ENCODE peak calls at places on chromosome 7, in nine cellular contexts. I is A549, R is progenitor cell of endocrine pancreas, N is HCT116, P is lower leg skin, J is astrocyte of the spinal cord, V is heart right ventricle, Y is pancreas, K is heart left ventricle. O is an unnamed sample.

GRCh38 chr7:105596866-105597265 is 15.6 kb upstream of the EFCAB10 start:
- DNase-seq in N (no peak), R (no peak), Y (no peak), I (no peak), J (no peak), P (no peak), K (no peak), V (no peak), O (no peak)

GRCh38 chr7:138164804-138165203 is 88.5 kb downstream of the AKR1D1 start:
- DNase-seq in Y (no peak), R (no peak), V (no peak), J (no peak), N (no peak), P (no peak), K (no peak), I (peak), O (no peak)

GRCh38 chr7:155213385-155213784 is 84.3 kb upstream of the INSIG1 start:
- DNase-seq in I (peak), K (no peak), R (no peak), N (no peak), P (no peak), V (no peak), Y (no peak), J (peak), O (no peak)

GRCh38 chr7:106294334-106294733 is 9.6 kb upstream of the NAMPT start:
- DNase-seq in K (no peak), V (no peak), N (no peak), I (no peak), P (no peak), J (no peak), R (no peak), Y (no peak), O (no peak)

GRCh38 chr7:55325371-55325792 is 39.8 kb upstream of the LANCL2 start:
- DNase-seq in N (no peak), R (no peak), J (peak), P (peak), I (no peak), K (peak), V (peak), Y (no peak), O (no peak)

GRCh38 chr7:51789494-51789893 is 472.9 kb upstream of the COBL start:
- DNase-seq in V (no peak), Y (no peak), P (no peak), N (no peak), J (no peak), R (no peak), I (no peak), K (no peak), O (no peak)

GRCh38 chr7:146892151-146892550 is 775.5 kb downstream of the CNTNAP2 start:
- DNase-seq in Y (no peak), N (no peak), P (no peak), V (no peak), K (no peak), J (no peak), R (no peak), I (no peak), O (no peak)

GRCh38 chr7:83798489-83798888 is 149.6 kb upstream of the SEMA3E start:
- DNase-seq in K (no peak), J (no peak), N (no peak), I (no peak), V (no peak), P (no peak), R (no peak), Y (no peak), O (no peak)

GRCh38 chr7:108413782-108414492 is 42.3 kb downstream of the NRCAM start:
- DNase-seq in N (no peak), V (no peak), I (peak), J (peak), Y (no peak), R (no peak), K (no peak), P (no peak), O (peak)

GRCh38 chr7:47812460-47813136 is 135.7 kb downstream of the PKD1L1 start:
- DNase-seq in V (no peak), Y (no peak), N (no peak), P (no peak), R (no peak), I (no peak), J (no peak), K (no peak), O (no peak)

GRCh38 chr7:79293655-79294142 is 159.8 kb downstream of the MAGI2 start:
- DNase-seq in Y (no peak), R (no peak), I (peak), J (peak), N (no peak), V (no peak), P (no peak), K (no peak), O (no peak)

GRCh38 chr7:33250421-33250827 is 121.1 kb downstream of the BBS9 start:
- DNase-seq in V (no peak), I (no peak), J (peak), N (no peak), R (no peak), P (no peak), Y (no peak), K (no peak), O (no peak)

GRCh38 chr7:26321440-26321839 is 29.8 kb downstream of the SNX10 start:
- DNase-seq in J (no peak), N (no peak), R (no peak), V (no peak), P (no peak), Y (no peak), I (no peak), K (no peak), O (no peak)

GRCh38 chr7:99193527-99194214 is 14.2 kb downstream of the KPNA7 start:
- DNase-seq in K (no peak), V (no peak), I (no peak), Y (no peak), N (no peak), J (peak), P (no peak), R (no peak), O (no peak)

GRCh38 chr7:4919969-4920766 is 36.7 kb upstream of the RADIL start:
- DNase-seq in V (no peak), R (no peak), J (no peak), P (no peak), N (no peak), K (no peak), I (no peak), Y (no peak), O (no peak)

GRCh38 chr7:108181073-108181985 is 51.2 kb upstream of the LAMB4 start:
- DNase-seq in P (no peak), R (no peak), K (no peak), J (peak), N (peak), Y (no peak), I (peak), V (no peak), O (no peak)

DNA sequence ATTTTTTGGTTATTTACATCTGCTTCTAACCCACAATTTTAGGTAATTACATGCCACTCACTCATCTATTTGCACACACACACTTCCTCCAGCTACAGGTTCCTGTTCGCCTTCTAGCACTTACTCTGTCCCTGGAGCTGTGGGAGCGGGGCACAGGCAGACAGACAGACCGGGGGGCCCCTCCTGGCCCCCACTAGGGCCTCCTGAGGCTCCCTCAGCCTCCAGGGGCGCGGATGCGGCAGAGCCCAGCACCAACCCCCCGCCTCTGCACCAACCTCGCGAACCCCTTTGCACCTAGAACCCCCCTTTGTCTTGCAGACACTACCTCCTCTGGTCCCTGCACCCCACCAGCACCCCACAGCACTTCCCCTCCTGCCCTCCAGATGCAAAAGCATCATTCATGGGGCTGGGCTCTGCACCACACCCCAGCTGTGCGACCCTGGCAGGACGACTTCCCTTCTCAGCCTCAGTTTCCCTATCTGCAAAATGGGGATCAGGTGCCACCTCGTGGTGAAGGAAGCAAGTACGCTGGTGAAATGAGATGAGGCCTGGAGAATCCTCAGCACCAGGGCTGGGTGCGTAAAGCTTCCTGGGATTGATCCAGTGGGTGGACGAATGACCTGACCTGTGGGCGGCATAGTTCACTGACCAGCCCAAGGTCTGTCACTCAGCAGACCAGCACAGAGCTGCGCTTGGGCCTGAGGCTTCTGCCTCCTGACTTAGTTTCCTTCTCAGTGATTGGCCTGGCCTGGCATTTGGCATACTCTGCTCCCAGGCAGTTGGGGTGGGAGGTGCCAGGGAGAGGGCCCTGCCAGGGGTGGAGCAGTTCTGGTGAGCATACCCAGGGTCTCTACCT is 37.9 kb downstream of the ELFN1 start:
- DNase-seq in Y (no peak), R (no peak), I (no peak), P (no peak), J (no peak), K (no peak), V (no peak), N (no peak), O (no peak)
- TF ChIP-seq CTCF in Y (no peak), R (no peak), I (peak), P (no peak), J (peak), K (no peak), V (no peak), N (peak), O (no peak)

DNA sequence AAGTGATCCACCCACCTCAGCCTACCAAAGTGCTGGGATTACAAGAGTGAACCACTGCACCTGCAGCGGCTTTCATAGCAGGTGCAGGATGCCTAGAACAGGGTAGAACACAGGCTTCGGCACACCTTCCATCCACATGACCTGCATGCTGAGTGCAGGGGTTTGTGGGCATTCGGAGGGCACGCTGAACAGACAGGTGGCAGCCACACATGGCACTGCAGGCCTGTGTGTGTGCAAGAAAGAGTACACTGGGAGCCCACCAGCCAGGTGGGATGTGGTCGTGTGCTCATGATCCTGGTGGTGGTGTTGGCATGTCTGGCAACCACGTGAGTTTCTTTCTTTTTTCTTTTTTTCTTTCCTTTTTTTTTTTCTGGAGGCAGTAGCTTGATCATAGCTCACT is 38.4 kb downstream of the GRID2IP start:
- DNase-seq in J (no peak), P (no peak), Y (no peak), V (no peak), R (no peak), K (no peak), N (no peak), I (no peak), O (no peak)
- TF ChIP-seq CTCF in J (no peak), P (no peak), Y (no peak), V (no peak), R (no peak), K (no peak), N (no peak), I (no peak), O (no peak)

GRCh38 chr7:136405931-136406777 is 429.0 kb upstream of the MTPN start:
- DNase-seq in R (peak), P (peak), K (peak), J (peak), N (peak), Y (no peak), V (peak), I (peak), O (peak)
- TF ChIP-seq CTCF in R (peak), P (no peak), K (peak), J (peak), N (peak), Y (peak), V (peak), I (peak), O (peak)

GRCh38 chr7:34452363-34452762 is 205.7 kb upstream of the NPSR1 start:
- DNase-seq in V (no peak), I (no peak), N (no peak), Y (no peak), K (no peak), J (no peak), R (no peak), P (no peak), O (no peak)

GRCh38 chr7:34453150-34453549 is 204.9 kb upstream of the NPSR1 start:
- DNase-seq in N (no peak), K (no peak), P (no peak), J (peak), V (no peak), R (no peak), Y (no peak), I (no peak), O (no peak)

GRCh38 chr7:34457329-34457728 is 200.7 kb upstream of the NPSR1 start:
- DNase-seq in Y (no peak), I (no peak), V (no peak), K (no peak), J (no peak), N (no peak), P (no peak), R (no peak), O (no peak)

GRCh38 chr7:34451923-34452322 is 206.1 kb upstream of the NPSR1 start:
- DNase-seq in I (peak), P (no peak), N (no peak), K (no peak), R (no peak), Y (no peak), J (peak), V (no peak), O (no peak)

GRCh38 chr7:34454381-34454780 is 203.6 kb upstream of the NPSR1 start:
- DNase-seq in N (no peak), V (no peak), Y (no peak), R (no peak), P (no peak), J (no peak), K (no peak), I (no peak), O (no peak)
- TF ChIP-seq CTCF in N (no peak), V (no peak), Y (no peak), R (no peak), P (no peak), J (no peak), K (no peak), I (no peak), O (no peak)

DNA sequence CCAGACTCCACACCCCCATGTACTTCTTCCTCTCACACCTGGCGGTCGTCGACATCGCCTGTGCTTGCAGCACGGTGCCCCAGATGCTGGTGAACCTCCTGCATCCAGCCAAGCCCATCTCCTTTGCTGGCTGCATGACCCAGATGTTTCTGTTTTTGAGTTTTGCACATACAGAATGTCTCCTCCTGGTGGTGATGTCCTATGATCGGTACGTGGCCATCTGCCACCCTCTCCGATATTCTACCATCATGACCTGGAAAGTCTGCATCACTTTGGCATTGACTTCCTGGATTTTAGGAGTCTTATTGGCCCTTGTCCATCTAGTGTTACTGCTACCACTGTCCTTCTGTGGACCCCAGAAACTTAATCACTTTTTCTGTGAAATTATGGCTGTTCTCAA is 4.8 kb downstream of the OR2A25 start:
- DNase-seq in P (no peak), V (no peak), Y (no peak), R (no peak), J (no peak), K (no peak), N (no peak), I (no peak), O (no peak)
- TF ChIP-seq CTCF in P (no peak), V (no peak), Y (no peak), R (no peak), J (no peak), K (no peak), N (no peak), I (no peak), O (no peak)

GRCh38 chr7:38232475-38233366 is 40.7 kb downstream of the TARP start:
- DNase-seq in V (no peak), P (no peak), N (no peak), R (no peak), K (no peak), J (peak), I (no peak), Y (no peak), O (peak)
- TF ChIP-seq CTCF in V (no peak), P (no peak), N (no peak), R (no peak), K (no peak), J (no peak), I (no peak), Y (no peak), O (no peak)

DNA sequence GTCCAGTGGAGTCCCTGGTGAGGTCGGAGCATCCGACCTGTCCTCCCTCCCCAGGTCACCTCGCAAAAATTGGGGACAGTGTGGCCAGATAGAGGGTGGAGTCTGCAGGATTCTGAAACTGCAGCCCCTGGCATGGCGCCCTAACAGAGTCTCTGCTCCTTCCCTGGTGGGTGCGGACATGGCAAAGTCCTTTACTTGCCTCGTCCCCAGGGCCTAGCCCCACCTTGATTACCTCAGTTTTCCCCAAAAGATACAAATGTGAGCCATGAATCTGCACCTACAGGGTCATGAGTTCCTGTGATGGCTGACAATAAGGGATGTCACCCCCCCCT is 47.7 kb downstream of the NPVF start:
- DNase-seq in N (no peak), I (no peak), K (no peak), J (no peak), V (no peak), Y (no peak), R (no peak), P (no peak), O (no peak)
- TF ChIP-seq CTCF in N (no peak), I (no peak), K (peak), J (no peak), V (peak), Y (no peak), R (no peak), P (no peak), O (no peak)

GRCh38 chr7:37657798-37658197 is 25.8 kb upstream of the GPR141 start:
- DNase-seq in K (no peak), V (no peak), I (no peak), J (no peak), R (no peak), N (no peak), P (no peak), Y (no peak), O (no peak)
- TF ChIP-seq CTCF in K (no peak), V (no peak), I (no peak), J (no peak), R (no peak), N (no peak), P (no peak), Y (no peak), O (no peak)

DNA sequence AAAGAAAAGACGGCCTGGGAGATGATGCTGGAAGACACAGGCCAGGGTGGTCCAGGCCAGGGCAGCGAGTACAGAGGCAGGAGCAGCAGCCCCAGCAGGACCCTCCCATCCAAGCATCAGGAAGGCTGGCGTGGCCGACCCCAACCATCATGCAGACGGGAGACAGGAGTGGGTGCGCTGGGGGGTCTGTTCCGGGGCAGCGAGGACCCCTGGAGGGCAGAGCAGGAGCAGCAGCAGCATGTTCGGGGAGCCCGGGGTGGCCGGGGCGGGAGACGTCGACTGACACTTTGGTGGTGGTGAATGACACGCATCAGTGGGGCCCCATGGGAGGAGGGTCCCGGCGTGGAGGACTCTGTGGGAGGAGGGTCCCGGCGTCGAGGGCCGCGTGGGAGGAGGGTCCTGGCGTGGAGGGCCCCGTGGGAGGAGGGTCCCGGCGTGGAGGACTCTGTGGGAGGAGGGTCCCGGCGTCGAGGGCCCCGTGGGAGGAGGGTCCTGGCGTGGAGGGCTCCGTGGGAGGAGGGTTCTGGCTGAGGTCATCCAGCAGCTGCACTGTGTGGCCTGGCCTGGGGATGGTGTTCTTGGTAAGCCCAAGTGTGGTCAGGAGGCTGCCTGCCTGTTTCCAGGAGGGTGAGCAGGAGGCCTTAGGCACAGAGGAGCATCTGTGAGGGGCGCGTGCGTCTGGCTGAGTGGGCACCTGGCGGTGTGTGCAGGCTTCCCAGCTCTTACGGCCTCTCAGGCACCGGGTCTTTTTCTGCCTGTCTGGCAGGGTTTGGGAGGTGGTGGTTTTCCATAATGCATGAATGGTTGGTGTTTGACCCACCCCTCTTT is 38.9 kb downstream of the FAM20C start:
- DNase-seq in N (no peak), K (no peak), I (no peak), R (no peak), P (no peak), Y (no peak), J (no peak), V (no peak), O (no peak)
- TF ChIP-seq CTCF in N (no peak), K (peak), I (no peak), R (peak), P (no peak), Y (no peak), J (peak), V (peak), O (no peak)

O was measured in activated CD8-positive, alpha-beta T cell treated with anti-CD3 and anti-CD28 coated beads for 36 hours.